ENCODE peak calls at places on chromosomes 6 and 20, in five cellular contexts. L is EL, M is T-helper 1 cell, H is NCI-H748 treated with DMSO at 0.1 percent for 48 hours, P is transverse colon. Y is an unnamed sample.

GRCh38 chr6:10093282-10093681 is 321.6 kb downstream of the TFAP2A start:
- DNase-seq in H (no peak), L (no peak), M (no peak), P (no peak), Y (no peak)

GRCh38 chr20:22339091-22339881 is 245.1 kb downstream of the FOXA2 start:
- DNase-seq in M (peak), P (peak), L (peak), H (peak), Y (peak)

GRCh38 chr6:101397199-101397598 is 3.7 kb downstream of the GRIK2 start:
- DNase-seq in P (no peak), H (peak), M (no peak), L (peak), Y (peak)

GRCh38 chr6:89339565-89339964 is 13.0 kb downstream of the UBE2J1 start:
- DNase-seq in L (peak), M (no peak), P (no peak), H (no peak), Y (no peak)

GRCh38 chr6:33772902-33773472 is 15.9 kb downstream of the LEMD2 start:
- DNase-seq in P (no peak), H (no peak), L (no peak), M (no peak), Y (no peak)

GRCh38 chr6:112839525-112839961 is 492.4 kb downstream of the RFPL4B start:
- DNase-seq in M (no peak), H (no peak), L (peak), P (no peak), Y (no peak)

GRCh38 chr6:149060985-149061760 is 256.3 kb upstream of the TAB2 start:
- DNase-seq in M (no peak), P (peak), H (peak), L (peak), Y (peak)

GRCh38 chr6:32637219-32637880 is at the start of gene HLA-DQA1:
- DNase-seq in H (no peak), M (peak), L (no peak), P (no peak), Y (no peak)

GRCh38 chr6:85089255-85089654 is 324.9 kb upstream of the TBX18 start:
- DNase-seq in L (no peak), H (no peak), M (no peak), P (no peak), Y (no peak)

GRCh38 chr6:167782698-167783517 is 43.8 kb upstream of the AFDN start:
- DNase-seq in P (no peak), M (no peak), L (no peak), H (no peak), Y (no peak)

GRCh38 chr6:35057449-35058030 is 83.6 kb downstream of the TCP11 start:
- DNase-seq in M (no peak), H (no peak), P (no peak), L (no peak), Y (no peak)

GRCh38 chr6:4327841-4328240 is 192.5 kb upstream of the ECI2 start:
- DNase-seq in L (no peak), P (no peak), H (no peak), M (no peak), Y (no peak)

GRCh38 chr6:28996844-28997502 is 8.1 kb downstream of the ZNF311 start:
- DNase-seq in M (no peak), L (peak), H (no peak), P (no peak), Y (no peak)

GRCh38 chr20:63210011-63210605 is 5.8 kb downstream of the YTHDF1 start:
- DNase-seq in P (no peak), M (no peak), L (no peak), H (no peak), Y (no peak)

GRCh38 chr6:45681860-45682488 is 304.2 kb upstream of the SUPT3H start:
- DNase-seq in P (peak), L (peak), M (peak), H (no peak), Y (no peak)

GRCh38 chr6:154567695-154568220 is 57.3 kb upstream of the CNKSR3 start:
- DNase-seq in P (no peak), L (no peak), H (peak), M (no peak), Y (no peak)

GRCh38 chr6:1399085-1399780 is 9.9 kb downstream of the FOXF2 start:
- DNase-seq in M (no peak), P (no peak), H (no peak), L (no peak), Y (no peak)

GRCh38 chr6:167689751-167690150 is 137.0 kb upstream of the AFDN start:
- DNase-seq in M (no peak), L (no peak), H (no peak), P (no peak), Y (no peak)

GRCh38 chr6:109834595-109835437 is 143.3 kb upstream of the GPR6 start:
- DNase-seq in L (peak), P (no peak), H (peak), M (no peak), Y (no peak)

GRCh38 chr20:4431446-4431845 is 290.3 kb upstream of the PRND start:
- DNase-seq in M (no peak), L (no peak), P (no peak), H (no peak), Y (no peak)

GRCh38 chr6:113763883-113764282 is 93.3 kb upstream of the MARCKS start:
- DNase-seq in M (no peak), H (no peak), L (peak), P (no peak), Y (no peak)

GRCh38 chr6:8881663-8882062 is 446.3 kb upstream of the SLC35B3 start:
- DNase-seq in M (no peak), L (no peak), H (no peak), P (no peak), Y (no peak)

GRCh38 chr6:26172496-26172958 is 85.3 kb downstream of the HFE start:
- DNase-seq in H (peak), M (peak), L (peak), P (peak), Y (no peak)

GRCh38 chr20:23273776-23274175 is 76.8 kb upstream of the NXT1 start:
- DNase-seq in L (no peak), P (no peak), M (no peak), H (no peak), Y (no peak)

GRCh38 chr20:38173237-38174156 is 8.4 kb upstream of the TGM2 start:
- DNase-seq in M (no peak), L (peak), P (no peak), H (no peak), Y (no peak)

GRCh38 chr6:79570802-79571367 is 33.7 kb upstream of the LCA5 start:
- DNase-seq in H (peak), M (peak), P (no peak), L (peak), Y (peak)

GRCh38 chr20:13546497-13547131 is 92.1 kb downstream of the TASP1 start:
- DNase-seq in P (peak), H (peak), L (peak), M (peak), Y (peak)

GRCh38 chr6:55239099-55239498 is 64.8 kb downstream of the HCRTR2 start:
- DNase-seq in M (no peak), H (no peak), P (no peak), L (no peak), Y (no peak)

GRCh38 chr20:12090920-12091319 is 173.2 kb downstream of the BTBD3 start:
- DNase-seq in P (no peak), L (no peak), H (no peak), M (no peak), Y (no peak)

GRCh38 chr20:14986026-14986655 is 648.7 kb upstream of the FLRT3 start:
- DNase-seq in L (no peak), M (no peak), P (peak), H (no peak), Y (no peak)

GRCh38 chr6:1390071-1390804 is 862 bp downstream of the FOXF2 start:
- DNase-seq in P (no peak), M (peak), L (peak), H (peak), Y (no peak)

GRCh38 chr6:83411731-83412130 is 19.1 kb downstream of the ME1 start:
- DNase-seq in M (no peak), P (no peak), L (no peak), H (no peak), Y (no peak)

GRCh38 chr6:156897907-156898531 is 120.8 kb downstream of the ARID1B start:
- DNase-seq in M (no peak), H (no peak), P (no peak), L (no peak), Y (no peak)

Y was measured in NCI-H2227 treated with DMSO at 0.1 percent for 48 hours.